ENCODE peak calls at places on chromosomes 16 and 17, in ten cellular contexts. H is Peyer's patch; O is uterus; A is transverse colon; Q is ovary; K is dorsolateral prefrontal cortex; N is AG10803; F is CD4-positive, alpha-beta T cell; J is heart right ventricle; X is lower leg skin. Y is an unnamed sample.

GRCh38 chr16:81455720-81456494 is 11.3 kb downstream of the CMIP start:
- DNase-seq in H (no peak), O (no peak), A (no peak), Q (no peak), K (no peak), N (no peak), F (no peak), J (no peak), X (no peak), Y (no peak)

GRCh38 chr16:31476305-31477219 is 4.6 kb downstream of the TGFB1I1 start:
- DNase-seq in H (peak), O (no peak), A (peak), Q (no peak), K (peak), N (no peak), F (peak), J (peak), X (peak), Y (peak)

GRCh38 chr17:56994009-56994792 is 16.3 kb downstream of the SCPEP1 start:
- DNase-seq in H (no peak), O (no peak), A (no peak), Q (no peak), K (no peak), N (peak), F (no peak), J (no peak), X (no peak), Y (no peak)

GRCh38 chr16:48829361-48829760 is 219.4 kb upstream of the N4BP1 start:
- DNase-seq in H (no peak), O (no peak), A (no peak), Q (no peak), K (no peak), N (no peak), F (no peak), J (no peak), X (peak), Y (no peak)

GRCh38 chr17:45575126-45575885 is 84.8 kb upstream of the PLEKHM1 start:
- DNase-seq in H (no peak), O (no peak), A (no peak), Q (no peak), K (no peak), N (no peak), F (no peak), J (no peak), X (no peak), Y (no peak)

GRCh38 chr16:57643902-57644301 is 15.5 kb downstream of the ADGRG1 start:
- DNase-seq in H (no peak), O (no peak), A (no peak), Q (no peak), K (no peak), N (no peak), F (no peak), J (no peak), X (no peak), Y (no peak)

GRCh38 chr16:86180244-86180643 is 281.3 kb downstream of the IRF8 start:
- DNase-seq in H (no peak), O (no peak), A (no peak), Q (no peak), K (no peak), N (no peak), F (no peak), J (no peak), X (peak), Y (no peak)

GRCh38 chr16:49277386-49277742 is 4.3 kb downstream of the CBLN1 start:
- DNase-seq in H (no peak), O (no peak), A (no peak), Q (no peak), K (no peak), N (no peak), F (no peak), J (no peak), X (no peak), Y (no peak)

GRCh38 chr16:89369266-89369895 is 121.0 kb downstream of the ANKRD11 start:
- DNase-seq in H (no peak), O (no peak), A (no peak), Q (no peak), K (no peak), N (no peak), F (no peak), J (no peak), X (no peak), Y (no peak)

GRCh38 chr17:78252111-78252634 is 20.7 kb downstream of the TMEM235 start:
- DNase-seq in H (peak), O (no peak), A (peak), Q (no peak), K (no peak), N (no peak), F (peak), J (no peak), X (no peak), Y (no peak)

GRCh38 chr16:23676924-23677480 is 1.7 kb upstream of the PLK1 start:
- DNase-seq in H (no peak), O (no peak), A (no peak), Q (no peak), K (no peak), N (no peak), F (no peak), J (no peak), X (peak), Y (no peak)

GRCh38 chr16:24463196-24463945 is 76.0 kb upstream of the RBBP6 start:
- DNase-seq in H (no peak), O (no peak), A (no peak), Q (no peak), K (no peak), N (no peak), F (no peak), J (no peak), X (peak), Y (no peak)

GRCh38 chr16:20900299-20901067 is at the start of the genes DCUN1D3 and LYRM1:
- DNase-seq in H (peak), O (peak), A (peak), Q (peak), K (peak), N (peak), F (peak), J (peak), X (peak), Y (peak)

GRCh38 chr16:83215417-83216001 is 588.7 kb downstream of the CDH13 start:
- DNase-seq in H (no peak), O (no peak), A (peak), Q (no peak), K (no peak), N (no peak), F (peak), J (no peak), X (no peak), Y (no peak)

GRCh38 chr16:4505356-4506153 is 29.4 kb downstream of the HMOX2 start:
- DNase-seq in H (peak), O (no peak), A (peak), Q (no peak), K (no peak), N (no peak), F (peak), J (no peak), X (no peak), Y (no peak)

GRCh38 chr17:29007456-29008455 is 1.9 kb upstream of the SEZ6 start:
- DNase-seq in H (no peak), O (no peak), A (no peak), Q (no peak), K (no peak), N (peak), F (no peak), J (no peak), X (no peak), Y (no peak)

GRCh38 chr17:45941395-45941794 is 47.0 kb downstream of the MAPT start:
- DNase-seq in H (no peak), O (no peak), A (no peak), Q (no peak), K (no peak), N (no peak), F (no peak), J (no peak), X (no peak), Y (no peak)

GRCh38 chr16:65235339-65236177 is 113.7 kb upstream of the CDH11 start:
- DNase-seq in H (no peak), O (no peak), A (no peak), Q (no peak), K (no peak), N (no peak), F (no peak), J (no peak), X (no peak), Y (no peak)

GRCh38 chr17:68599091-68599872 is 1.9 kb downstream of the FAM20A start:
- DNase-seq in H (no peak), O (no peak), A (no peak), Q (no peak), K (no peak), N (peak), F (no peak), J (no peak), X (no peak), Y (no peak)

GRCh38 chr17:78818932-78819331 is 21.7 kb downstream of the USP36 start:
- DNase-seq in H (peak), O (no peak), A (peak), Q (no peak), K (no peak), N (no peak), F (peak), J (no peak), X (no peak), Y (no peak)

GRCh38 chr17:32523017-32523680 is 36.4 kb downstream of the CDK5R1 start:
- DNase-seq in H (peak), O (no peak), A (peak), Q (no peak), K (no peak), N (no peak), F (no peak), J (no peak), X (no peak), Y (no peak)

GRCh38 chr16:30063893-30064745 is 1.4 kb upstream of the ALDOA start:
- DNase-seq in H (peak), O (peak), A (peak), Q (peak), K (peak), N (no peak), F (peak), J (peak), X (peak), Y (peak)

GRCh38 chr17:83073389-83074063 is 5.9 kb upstream of the METRNL start:
- DNase-seq in H (no peak), O (peak), A (peak), Q (no peak), K (no peak), N (no peak), F (no peak), J (no peak), X (no peak), Y (no peak)

GRCh38 chr17:32007463-32008298 is 498 bp downstream of the LRRC37B start:
- DNase-seq in H (peak), O (peak), A (peak), Q (peak), K (peak), N (no peak), F (peak), J (peak), X (no peak), Y (peak)

GRCh38 chr16:66522816-66523590 is 26.9 kb downstream of the TK2 start:
- DNase-seq in H (no peak), O (no peak), A (no peak), Q (no peak), K (no peak), N (no peak), F (no peak), J (no peak), X (peak), Y (peak)
- TF ChIP-seq CTCF in H (no peak), O (no peak), A (no peak), Q (no peak), K (no peak), N (no peak), F (no peak), J (no peak), X (no peak), Y (no peak)

GRCh38 chr17:36463916-36464764 is 22.3 kb upstream of the ZNHIT3 start:
- DNase-seq in H (no peak), O (no peak), A (peak), Q (no peak), K (no peak), N (peak), F (peak), J (peak), X (peak), Y (peak)

GRCh38 chr17:36459601-36460000 is 26.9 kb upstream of the ZNHIT3 start:
- DNase-seq in H (no peak), O (no peak), A (no peak), Q (no peak), K (no peak), N (no peak), F (no peak), J (no peak), X (peak), Y (no peak)

GRCh38 chr17:36461330-36462110 is 25.0 kb upstream of the ZNHIT3 start:
- DNase-seq in H (no peak), O (no peak), A (no peak), Q (no peak), K (no peak), N (no peak), F (no peak), J (no peak), X (peak), Y (no peak)

GRCh38 chr17:36459045-36459444 is 27.4 kb upstream of the ZNHIT3 start:
- DNase-seq in H (no peak), O (no peak), A (no peak), Q (no peak), K (no peak), N (no peak), F (no peak), J (no peak), X (peak), Y (no peak)

DNA sequence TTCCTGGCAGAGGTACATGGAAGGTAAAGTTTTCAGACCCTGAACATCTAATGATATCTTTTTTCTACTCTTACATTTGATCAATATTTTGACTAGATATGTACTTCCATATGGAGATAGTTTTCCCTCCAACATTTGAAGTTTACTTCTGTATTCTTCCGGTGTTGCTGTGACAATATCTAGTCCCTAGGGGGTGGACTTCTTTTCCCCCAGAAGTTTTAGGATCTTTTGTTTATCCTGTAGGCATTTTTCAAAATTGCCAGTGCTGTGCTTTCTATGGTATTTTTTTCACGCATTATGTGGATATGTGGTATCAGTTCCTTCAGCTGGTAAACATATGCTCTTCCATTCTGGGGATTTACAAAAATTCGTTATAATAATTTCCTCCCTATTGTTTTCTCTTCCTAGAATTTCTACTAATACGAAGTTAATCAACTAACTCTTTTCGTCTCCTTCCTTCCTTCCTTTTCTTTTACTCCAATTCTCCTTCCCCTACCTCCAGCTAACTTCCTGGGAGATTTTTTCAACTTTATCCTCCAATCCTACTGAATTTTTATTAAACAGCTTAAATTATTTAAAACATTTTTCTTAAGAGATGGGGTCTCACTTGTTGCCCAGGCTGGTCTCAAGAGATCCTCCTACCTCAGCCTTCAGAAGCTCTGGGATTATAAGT is 26.1 kb upstream of the ZNHIT3 start:
- DNase-seq in H (no peak), O (no peak), A (no peak), Q (no peak), K (no peak), N (no peak), F (no peak), J (no peak), X (no peak), Y (no peak)
- TF ChIP-seq CTCF in H (no peak), O (no peak), A (no peak), Q (no peak), K (no peak), N (no peak), F (no peak), J (no peak), X (no peak), Y (no peak)

GRCh38 chr16:67098599-67098998 is 11.1 kb upstream of the PHAF1 start:
- DNase-seq in H (no peak), O (no peak), A (no peak), Q (no peak), K (no peak), N (no peak), F (no peak), J (no peak), X (no peak), Y (no peak)

GRCh38 chr16:67104061-67104460 is 5.7 kb upstream of the PHAF1 start:
- DNase-seq in H (no peak), O (no peak), A (no peak), Q (no peak), K (no peak), N (peak), F (no peak), J (peak), X (no peak), Y (peak)

GRCh38 chr16:67101301-67101675 is 8.5 kb upstream of the PHAF1 start:
- DNase-seq in H (no peak), O (no peak), A (no peak), Q (no peak), K (no peak), N (peak), F (no peak), J (no peak), X (no peak), Y (no peak)

GRCh38 chr16:67101683-67102082 is 8.1 kb upstream of the PHAF1 start:
- DNase-seq in H (no peak), O (no peak), A (no peak), Q (no peak), K (no peak), N (peak), F (no peak), J (no peak), X (no peak), Y (no peak)

DNA sequence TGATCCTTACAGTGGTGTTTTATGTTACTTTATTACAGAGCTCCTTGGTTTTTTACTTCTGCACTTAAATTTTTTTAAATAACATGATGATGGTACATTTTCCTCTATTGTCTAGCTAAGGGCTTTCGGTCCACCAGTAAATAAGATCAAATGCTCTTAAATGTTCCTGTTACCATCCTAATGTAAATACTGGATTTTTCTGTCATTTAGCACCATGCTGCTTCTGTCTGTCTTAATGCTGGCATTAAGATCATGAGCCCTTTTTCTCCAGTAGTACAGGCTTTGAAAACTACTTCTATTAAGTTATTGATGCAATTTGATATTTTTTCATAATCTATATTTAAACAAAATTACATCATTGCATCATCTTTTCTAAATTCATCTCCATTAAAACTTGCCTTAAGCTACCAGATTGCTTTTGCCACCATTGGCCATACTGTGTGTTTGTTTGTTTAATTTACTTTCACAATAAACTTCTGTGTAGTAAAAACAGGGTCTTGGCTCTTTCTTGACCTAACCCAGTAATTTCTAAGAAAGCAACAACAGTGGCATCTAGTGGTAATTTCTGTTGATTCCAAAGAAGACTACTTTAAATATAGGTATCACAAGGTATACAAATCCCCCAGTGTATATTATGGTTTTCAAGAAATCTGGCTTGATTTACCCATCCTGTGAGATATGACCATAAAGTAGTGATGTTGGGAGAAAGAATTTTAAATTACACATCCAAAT is 9.0 kb upstream of the PHAF1 start:
- DNase-seq in H (no peak), O (no peak), A (no peak), Q (no peak), K (no peak), N (no peak), F (no peak), J (no peak), X (no peak), Y (no peak)
- TF ChIP-seq CTCF in H (no peak), O (no peak), A (no peak), Q (no peak), K (peak), N (peak), F (peak), J (no peak), X (no peak), Y (peak)

GRCh38 chr16:52928955-52929354 is 123.7 kb downstream of the CHD9NB start:
- DNase-seq in H (no peak), O (no peak), A (no peak), Q (no peak), K (no peak), N (no peak), F (no peak), J (no peak), X (no peak), Y (no peak)
- TF ChIP-seq CTCF in H (no peak), O (no peak), A (no peak), Q (no peak), K (no peak), N (no peak), F (no peak), J (no peak), X (no peak), Y (no peak)

DNA sequence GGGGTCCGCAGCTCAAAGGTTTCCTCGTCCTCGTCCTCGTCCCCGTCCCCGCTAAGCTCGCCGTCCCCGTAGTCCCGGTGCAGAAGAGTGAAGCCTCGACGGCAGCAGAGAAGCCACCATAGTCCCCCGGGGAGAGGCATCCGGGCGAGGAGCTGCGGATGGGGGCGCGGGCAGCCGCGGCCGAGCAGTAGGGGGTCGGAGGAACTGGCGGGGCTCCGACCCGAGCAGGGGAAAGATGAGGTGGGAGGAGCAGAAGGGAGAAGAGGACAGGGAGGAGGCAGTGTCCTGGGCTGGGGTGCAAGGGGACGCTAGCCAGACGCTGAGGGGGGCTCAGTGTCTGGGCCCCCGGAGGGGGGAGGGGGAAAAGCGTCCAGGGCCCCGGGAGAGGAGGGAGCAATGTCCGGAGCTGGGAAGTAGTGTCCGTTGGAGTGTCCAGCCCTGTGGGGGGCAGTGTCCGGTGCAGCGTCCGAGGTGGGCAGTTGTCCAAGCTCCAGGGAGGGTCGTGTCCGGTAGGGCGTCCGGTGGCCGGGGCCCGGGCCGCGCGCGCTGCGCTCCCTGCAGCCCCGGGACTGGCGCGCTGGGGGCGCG is at the start of gene PLEKHH3:
- DNase-seq in H (no peak), O (no peak), A (no peak), Q (no peak), K (no peak), N (no peak), F (no peak), J (no peak), X (peak), Y (no peak)
- TF ChIP-seq CTCF in H (no peak), O (peak), A (no peak), Q (no peak), K (peak), N (peak), F (no peak), J (peak), X (no peak), Y (no peak)

GRCh38 chr16:79589495-79590134 is 10.9 kb downstream of the MAF start:
- DNase-seq in H (no peak), O (peak), A (no peak), Q (peak), K (no peak), N (no peak), F (no peak), J (no peak), X (no peak), Y (peak)
- TF ChIP-seq CTCF in H (no peak), O (no peak), A (no peak), Q (no peak), K (no peak), N (no peak), F (no peak), J (no peak), X (no peak), Y (no peak)

Y was measured in thyroid gland.